ENCODE peak calls at places on chromosomes 7 and 10, in four cellular contexts. F, O, N and J are unnamed samples.

GRCh38 chr10:56063642-56064041 is 297.4 kb downstream of the ZWINT start:
- DNase-seq in F (no peak), O (no peak), N (no peak), J (no peak)

GRCh38 chr10:75599875-75600648 is 168.6 kb downstream of the LRMDA start:
- DNase-seq in F (no peak), O (no peak), N (no peak), J (no peak)

GRCh38 chr7:126803060-126803665 is 449.6 kb downstream of the GRM8 start:
- DNase-seq in F (peak), O (peak), N (peak), J (no peak)

GRCh38 chr7:22663319-22663718 is 63.7 kb upstream of the IL6 start:
- DNase-seq in F (no peak), O (no peak), N (no peak), J (no peak)

GRCh38 chr7:36620166-36620708 is 104.1 kb downstream of the AOAH start:
- DNase-seq in F (no peak), O (no peak), N (no peak), J (no peak)

GRCh38 chr7:106418094-106418493 is 133.3 kb upstream of the NAMPT start:
- DNase-seq in F (no peak), O (no peak), N (no peak), J (no peak)

GRCh38 chr10:90718185-90718584 is 139.7 kb downstream of the HTR7 start:
- DNase-seq in F (no peak), O (no peak), N (no peak), J (no peak)

GRCh38 chr10:64396105-64396504 is 874.9 kb downstream of the REEP3 start:
- DNase-seq in F (no peak), O (no peak), N (no peak), J (no peak)

GRCh38 chr7:92697012-92697411 is 106.8 kb upstream of the FAM133B start:
- DNase-seq in F (no peak), O (no peak), N (no peak), J (no peak)

GRCh38 chr7:99201027-99201426 is 6.9 kb downstream of the KPNA7 start:
- DNase-seq in F (no peak), O (no peak), N (no peak), J (no peak)

GRCh38 chr10:129972966-129973673 is 9.0 kb upstream of the EBF3 start:
- DNase-seq in F (no peak), O (no peak), N (no peak), J (no peak)

GRCh38 chr7:130896898-130897514 is 163.0 kb upstream of the KLF14 start:
- DNase-seq in F (peak), O (peak), N (peak), J (peak)

GRCh38 chr7:134823400-134823799 is 44.0 kb downstream of the CALD1 start:
- DNase-seq in F (no peak), O (no peak), N (no peak), J (no peak)